ENCODE peak calls at places on chromosome 22, in nine cellular contexts. J, X, U, N, V, G, W, P and Z are unnamed samples.

GRCh38 chr22:28771195-28771791 is 1.2 kb upstream of the CCDC117 start:
- DNase-seq in J (no peak), X (no peak), U (no peak), N (no peak), V (no peak), G (no peak), W (no peak), P (no peak), Z (peak; percentile 49)

GRCh38 chr22:47802446-47802845 is 1040.0 kb downstream of the TBC1D22A start:
- DNase-seq in J (no peak), X (peak; percentile 25), U (no peak), N (no peak), V (no peak), G (peak; percentile 44), W (no peak), P (no peak), Z (no peak)

GRCh38 chr22:23083315-23084021 is 13.1 kb downstream of the GNAZ start:
- DNase-seq in J (no peak), X (no peak), U (no peak), N (no peak), V (no peak), G (no peak), W (no peak), P (no peak), Z (no peak)

GRCh38 chr22:22228921-22229320 is 15.7 kb upstream of the VPREB1 start:
- DNase-seq in J (no peak), X (peak; percentile 2), U (no peak), N (no peak), V (no peak), G (peak; percentile 9), W (no peak), P (no peak), Z (no peak)

GRCh38 chr22:39308614-39309363 is 10.6 kb downstream of the RPL3 start:
- DNase-seq in J (peak; percentile 50), X (peak; percentile 95), U (no peak), N (peak; percentile 83), V (peak; percentile 95), G (peak; percentile 74), W (no peak), P (no peak), Z (no peak)

GRCh38 chr22:27238935-27239510 is 562.5 kb downstream of the MN1 start:
- DNase-seq in J (peak; percentile 82), X (peak; percentile 72), U (peak; percentile 89), N (peak; percentile 88), V (peak; percentile 100), G (no peak), W (no peak), P (no peak), Z (no peak)

GRCh38 chr22:29112102-29112501 is 39.3 kb downstream of the KREMEN1 start:
- DNase-seq in J (no peak), X (no peak), U (no peak), N (no peak), V (no peak), G (peak; percentile 58), W (no peak), P (no peak), Z (no peak)

GRCh38 chr22:26447594-26448329 is 18.7 kb downstream of the ASPHD2 start:
- DNase-seq in J (no peak), X (no peak), U (no peak), N (no peak), V (no peak), G (no peak), W (no peak), P (no peak), Z (no peak)

GRCh38 chr22:35065796-35066218 is at the start of gene ISX:
- DNase-seq in J (no peak), X (no peak), U (no peak), N (peak; percentile 86), V (no peak), G (no peak), W (peak; percentile 62), P (no peak), Z (peak; percentile 89)

GRCh38 chr22:27919222-27919942 is at the start of gene PITPNB:
- DNase-seq in J (peak; percentile 100), X (peak; percentile 98), U (peak; percentile 82), N (peak; percentile 100), V (peak; percentile 99), G (peak; percentile 99), W (peak; percentile 98), P (peak; percentile 61), Z (peak; percentile 94)

GRCh38 chr22:37282385-37282677 is at the start of gene CYTH4:
- DNase-seq in J (peak; percentile 61), X (peak; percentile 72), U (no peak), N (no peak), V (no peak), G (no peak), W (peak; percentile 46), P (no peak), Z (no peak)

DNA sequence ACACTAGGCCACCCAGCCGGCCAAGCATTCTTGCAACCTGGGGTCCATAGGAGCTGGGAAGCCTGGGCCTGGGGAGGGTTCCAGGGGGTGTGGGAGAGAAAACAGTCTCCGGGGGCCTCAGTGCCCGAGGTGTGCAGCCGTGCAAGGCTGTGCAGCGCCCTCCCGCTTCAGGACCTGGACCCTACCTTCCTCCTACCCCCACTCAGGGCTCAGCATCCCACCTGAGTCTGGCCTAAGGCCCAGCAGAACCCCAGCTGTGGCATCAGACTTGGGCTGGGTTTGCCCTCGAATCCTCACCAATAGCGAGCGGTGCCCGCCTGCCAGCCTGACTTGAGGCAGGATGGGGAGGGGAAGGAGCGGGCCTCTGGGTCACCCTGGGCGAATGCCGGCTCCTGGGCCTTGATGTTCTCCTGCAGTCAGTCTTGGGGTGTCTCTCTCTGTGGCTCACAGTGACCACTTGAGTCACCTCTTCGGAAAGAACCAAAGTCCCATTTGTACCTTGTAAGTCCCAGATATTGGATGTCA is 53.6 kb upstream of the PPARA start:
- DNase-seq in J (no peak), X (no peak), U (no peak), N (no peak), V (no peak), G (no peak), W (no peak), P (no peak), Z (no peak)
- H3K4me1 ChIP-seq in J (peaks cover 48% of the 10 kb centered on the region), X (peaks cover 23% of the 10 kb centered on the region), U (peaks cover 25% of the 10 kb centered on the region), N (no peaks in the 10 kb centered on the region), V (no peaks in the 10 kb centered on the region), G (no peaks in the 10 kb centered on the region), W (no peaks in the 10 kb centered on the region), P (peaks cover 80% of the 10 kb centered on the region), Z (peaks cover 17% of the 10 kb centered on the region)

DNA sequence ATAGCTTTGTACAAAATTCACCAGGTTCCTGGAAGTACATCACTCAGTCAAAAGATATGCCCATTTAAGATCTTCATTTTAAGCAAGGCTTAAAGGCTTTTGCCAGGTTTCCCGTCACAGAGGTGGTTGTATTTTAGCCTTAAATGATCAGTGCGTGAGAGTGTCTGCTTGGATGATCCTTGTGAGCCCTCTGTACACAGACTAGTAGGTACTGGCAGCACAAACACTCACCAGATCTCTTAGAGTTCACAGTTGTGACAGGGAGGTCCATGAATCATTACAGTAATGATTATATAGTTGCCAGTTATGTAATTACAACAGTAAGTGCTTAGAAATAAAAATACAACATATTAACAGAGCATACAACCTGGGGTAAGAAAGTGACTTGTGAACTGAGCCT is 84.2 kb upstream of the SLC25A18 start:
- DNase-seq in J (no peak), X (no peak), U (no peak), N (peak; percentile 39), V (no peak), G (peak; percentile 12), W (no peak), P (no peak), Z (no peak)
- H3K4me1 ChIP-seq in J (peaks cover 23% of the 10 kb centered on the region), X (no peaks in the 10 kb centered on the region), U (no peaks in the 10 kb centered on the region), N (peaks cover 4% of the 10 kb centered on the region), V (peaks cover 13% of the 10 kb centered on the region), G (peaks cover 14% of the 10 kb centered on the region), W (no peaks in the 10 kb centered on the region), P (no peaks in the 10 kb centered on the region), Z (no peaks in the 10 kb centered on the region)

GRCh38 chr22:30320021-30320556 is 6.7 kb downstream of the TBC1D10A start:
- DNase-seq in J (no peak), X (no peak), U (no peak), N (no peak), V (no peak), G (no peak), W (no peak), P (no peak), Z (no peak)
- H3K4me1 ChIP-seq in J (peaks cover 99% of the 10 kb centered on the region), X (peaks cover 47% of the 10 kb centered on the region), U (peaks cover 78% of the 10 kb centered on the region), N (peaks cover 16% of the 10 kb centered on the region), V (peaks cover 7% of the 10 kb centered on the region), G (peaks cover 4% of the 10 kb centered on the region), W (no peaks in the 10 kb centered on the region), P (peaks cover 12% of the 10 kb centered on the region), Z (peaks cover 18% of the 10 kb centered on the region)

GRCh38 chr22:31344369-31345330 is 1.5 kb downstream of the PATZ1 start:
- DNase-seq in J (peak; percentile 31), X (peak; percentile 73), U (no peak), N (peak; percentile 58), V (peak; percentile 59), G (no peak), W (peak; percentile 71), P (no peak), Z (peak; percentile 65)

GRCh38 chr22:31346255-31346732 is at the start of gene PATZ1:
- DNase-seq in J (no peak), X (peak; percentile 88), U (no peak), N (peak; percentile 86), V (peak; percentile 87), G (peak; percentile 90), W (peak; percentile 67), P (no peak), Z (peak; percentile 62)

GRCh38 chr22:31346733-31347250 is 646 bp upstream of the PATZ1 start:
- DNase-seq in J (peak; percentile 68), X (peak; percentile 80), U (no peak), N (peak; percentile 74), V (peak; percentile 69), G (no peak), W (peak; percentile 53), P (no peak), Z (peak; percentile 43)

GRCh38 chr22:31347251-31348008 is 1.3 kb upstream of the PATZ1 start:
- DNase-seq in J (peak; percentile 68), X (peak; percentile 83), U (no peak), N (peak; percentile 85), V (peak; percentile 81), G (peak; percentile 88), W (peak; percentile 64), P (no peak), Z (peak; percentile 62)

GRCh38 chr22:31345331-31346254 is 553 bp downstream of the PATZ1 start:
- DNase-seq in J (peak; percentile 89), X (peak; percentile 86), U (peak; percentile 29), N (peak; percentile 96), V (peak; percentile 91), G (peak; percentile 93), W (peak; percentile 87), P (no peak), Z (peak; percentile 76)
- H3K4me1 ChIP-seq in J (peaks cover 50% of the 10 kb centered on the region), X (peaks cover 32% of the 10 kb centered on the region), U (peaks cover 22% of the 10 kb centered on the region), N (peaks cover 52% of the 10 kb centered on the region), V (peaks cover 22% of the 10 kb centered on the region), G (peaks cover 18% of the 10 kb centered on the region), W (peaks cover 8% of the 10 kb centered on the region), P (peaks cover 17% of the 10 kb centered on the region), Z (peaks cover 27% of the 10 kb centered on the region)

GRCh38 chr22:19759994-19760651 is 455 bp upstream of the TBX1 start:
- DNase-seq in J (no peak), X (no peak), U (no peak), N (no peak), V (no peak), G (no peak), W (no peak), P (no peak), Z (no peak)
- H3K4me1 ChIP-seq in J (peaks cover 38% of the 10 kb centered on the region), X (peaks cover 8% of the 10 kb centered on the region), U (peaks cover 8% of the 10 kb centered on the region), N (peaks cover 10% of the 10 kb centered on the region), V (peaks cover 6% of the 10 kb centered on the region), G (no peaks in the 10 kb centered on the region), W (peaks cover 4% of the 10 kb centered on the region), P (peaks cover 26% of the 10 kb centered on the region), Z (peaks cover 5% of the 10 kb centered on the region)